ENCODE peak calls at places on chromosome 21, in five cellular contexts. One of them, this sample, is unnamed.

GRCh38 chr21:39840373-39841097 is 26.7 kb upstream of the PCP4 start:
- DNase-seq in transverse colon: no peak
- DNase-seq in mucosa of gallbladder: no peak
- DNase-seq in HTR-8/SVneo: no peak
- DNase-seq in LNCaP clone FGC: no peak
- DNase-seq in this sample: no peak

GRCh38 chr21:29155118-29155932 is 24.9 kb downstream of the MAP3K7CL start:
- DNase-seq in transverse colon: no peak
- DNase-seq in mucosa of gallbladder: no peak
- DNase-seq in HTR-8/SVneo: no peak
- DNase-seq in LNCaP clone FGC: no peak
- DNase-seq in this sample: no peak

GRCh38 chr21:27190601-27191000 is 223.7 kb upstream of the ADAMTS5 start:
- DNase-seq in transverse colon: no peak
- DNase-seq in mucosa of gallbladder: no peak
- DNase-seq in HTR-8/SVneo: no peak
- DNase-seq in LNCaP clone FGC: peak; percentile 87
- DNase-seq in this sample: no peak

GRCh38 chr21:33451634-33452071 is 28.1 kb downstream of the TMEM50B start:
- DNase-seq in transverse colon: no peak
- DNase-seq in mucosa of gallbladder: no peak
- DNase-seq in HTR-8/SVneo: no peak
- DNase-seq in LNCaP clone FGC: peak; percentile 83
- DNase-seq in this sample: no peak

GRCh38 chr21:30206551-30207251 is 9.2 kb downstream of the CLDN8 start:
- DNase-seq in transverse colon: no peak
- DNase-seq in mucosa of gallbladder: no peak
- DNase-seq in HTR-8/SVneo: no peak
- DNase-seq in LNCaP clone FGC: no peak
- DNase-seq in this sample: no peak

GRCh38 chr21:29499734-29500343 is 201.1 kb downstream of the BACH1 start:
- DNase-seq in transverse colon: no peak
- DNase-seq in mucosa of gallbladder: no peak
- DNase-seq in HTR-8/SVneo: peak; percentile 18
- DNase-seq in LNCaP clone FGC: peak; percentile 3
- DNase-seq in this sample: peak; percentile 39

GRCh38 chr21:42538479-42539275 is 25.0 kb downstream of the SLC37A1 start:
- DNase-seq in transverse colon: no peak
- DNase-seq in mucosa of gallbladder: no peak
- DNase-seq in HTR-8/SVneo: no peak
- DNase-seq in LNCaP clone FGC: peak; percentile 92
- DNase-seq in this sample: no peak

GRCh38 chr21:46515109-46515508 is 56.4 kb downstream of the DIP2A start:
- DNase-seq in transverse colon: peak; percentile 16
- DNase-seq in mucosa of gallbladder: peak; percentile 46
- DNase-seq in HTR-8/SVneo: no peak
- DNase-seq in LNCaP clone FGC: peak; percentile 62
- DNase-seq in this sample: peak; percentile 37

GRCh38 chr21:33761104-33762036 is 119.1 kb downstream of the ITSN1 start:
- DNase-seq in transverse colon: no peak
- DNase-seq in mucosa of gallbladder: peak; percentile 55
- DNase-seq in HTR-8/SVneo: peak; percentile 92
- DNase-seq in LNCaP clone FGC: peak; percentile 63
- DNase-seq in this sample: peak; percentile 4

GRCh38 chr21:44854664-44855446 is 18.6 kb downstream of the PTTG1IP start:
- DNase-seq in transverse colon: no peak
- DNase-seq in mucosa of gallbladder: no peak
- DNase-seq in HTR-8/SVneo: no peak
- DNase-seq in LNCaP clone FGC: no peak
- DNase-seq in this sample: no peak

GRCh38 chr21:26934383-26934782 is 32.5 kb downstream of the ADAMTS5 start:
- DNase-seq in transverse colon: no peak
- DNase-seq in mucosa of gallbladder: no peak
- DNase-seq in HTR-8/SVneo: no peak
- DNase-seq in LNCaP clone FGC: no peak
- DNase-seq in this sample: no peak

GRCh38 chr21:37914211-37914900 is 1.9 kb downstream of the KCNJ6 start:
- DNase-seq in transverse colon: no peak
- DNase-seq in mucosa of gallbladder: no peak
- DNase-seq in HTR-8/SVneo: no peak
- DNase-seq in LNCaP clone FGC: no peak
- DNase-seq in this sample: no peak

GRCh38 chr21:36723371-36723881 is 24.5 kb downstream of the SIM2 start:
- DNase-seq in transverse colon: no peak
- DNase-seq in mucosa of gallbladder: no peak
- DNase-seq in HTR-8/SVneo: no peak
- DNase-seq in LNCaP clone FGC: no peak
- DNase-seq in this sample: no peak

GRCh38 chr21:32520885-32521735 is 64.2 kb downstream of the TCP10L start:
- DNase-seq in transverse colon: peak; percentile 63
- DNase-seq in mucosa of gallbladder: peak; percentile 66
- DNase-seq in HTR-8/SVneo: peak; percentile 83
- DNase-seq in LNCaP clone FGC: no peak
- DNase-seq in this sample: peak; percentile 62

GRCh38 chr21:41228958-41229357 is 61.0 kb downstream of the BACE2 start:
- DNase-seq in transverse colon: no peak
- DNase-seq in mucosa of gallbladder: no peak
- DNase-seq in HTR-8/SVneo: no peak
- DNase-seq in LNCaP clone FGC: no peak
- DNase-seq in this sample: no peak

GRCh38 chr21:45482899-45483821 is 59.1 kb downstream of the SLC19A1 start:
- DNase-seq in transverse colon: no peak
- DNase-seq in mucosa of gallbladder: peak; percentile 33
- DNase-seq in HTR-8/SVneo: no peak
- DNase-seq in LNCaP clone FGC: no peak
- DNase-seq in this sample: no peak

GRCh38 chr21:46604975-46605758 is at the start of gene S100B:
- DNase-seq in transverse colon: no peak
- DNase-seq in mucosa of gallbladder: no peak
- DNase-seq in HTR-8/SVneo: no peak
- DNase-seq in LNCaP clone FGC: no peak
- DNase-seq in this sample: peak; percentile 86

GRCh38 chr21:46428286-46428685 is 30.4 kb upstream of the DIP2A start:
- DNase-seq in transverse colon: no peak
- DNase-seq in mucosa of gallbladder: no peak
- DNase-seq in HTR-8/SVneo: no peak
- DNase-seq in LNCaP clone FGC: no peak
- DNase-seq in this sample: no peak

GRCh38 chr21:42361286-42361685 is 5.0 kb downstream of the TFF1 start:
- DNase-seq in transverse colon: no peak
- DNase-seq in mucosa of gallbladder: no peak
- DNase-seq in HTR-8/SVneo: no peak
- DNase-seq in LNCaP clone FGC: no peak
- DNase-seq in this sample: no peak

GRCh38 chr21:45322231-45322959 is 34.7 kb upstream of the POFUT2 start:
- DNase-seq in transverse colon: no peak
- DNase-seq in mucosa of gallbladder: no peak
- DNase-seq in HTR-8/SVneo: no peak
- DNase-seq in LNCaP clone FGC: no peak
- DNase-seq in this sample: no peak

GRCh38 chr21:42835211-42835610 is 44.1 kb downstream of the WDR4 start:
- DNase-seq in transverse colon: no peak
- DNase-seq in mucosa of gallbladder: no peak
- DNase-seq in HTR-8/SVneo: no peak
- DNase-seq in LNCaP clone FGC: no peak
- DNase-seq in this sample: no peak

GRCh38 chr21:25646541-25646940 is 7.5 kb downstream of the JAM2 start:
- DNase-seq in transverse colon: no peak
- DNase-seq in mucosa of gallbladder: no peak
- DNase-seq in HTR-8/SVneo: no peak
- DNase-seq in LNCaP clone FGC: no peak
- DNase-seq in this sample: no peak

GRCh38 chr21:42343101-42343500 is 7.7 kb downstream of the TFF2 start:
- DNase-seq in transverse colon: no peak
- DNase-seq in mucosa of gallbladder: no peak
- DNase-seq in HTR-8/SVneo: no peak
- DNase-seq in LNCaP clone FGC: no peak
- DNase-seq in this sample: no peak

GRCh38 chr21:41164981-41165650 is 2.8 kb upstream of the BACE2 start:
- DNase-seq in transverse colon: peak; percentile 63
- DNase-seq in mucosa of gallbladder: peak; percentile 88
- DNase-seq in HTR-8/SVneo: no peak
- DNase-seq in LNCaP clone FGC: peak; percentile 98
- DNase-seq in this sample: no peak

GRCh38 chr21:46017695-46018094 is 36.1 kb downstream of the COL6A1 start:
- DNase-seq in transverse colon: no peak
- DNase-seq in mucosa of gallbladder: no peak
- DNase-seq in HTR-8/SVneo: no peak
- DNase-seq in LNCaP clone FGC: no peak
- DNase-seq in this sample: no peak

This sample was measured in C1 segment of cervical spinal cord.